ENCODE peak calls at places on chromosomes 7 and 10, in ten cellular contexts. One of them, this sample, is unnamed.

GRCh38 chr7:33089142-33089541 is 20.1 kb downstream of the RP9 start:
- DNase-seq in tibial nerve: no peak
- DNase-seq in choroid plexus epithelial cell: no peak
- DNase-seq in adrenal gland: no peak
- DNase-seq in HFF-Myc: no peak
- DNase-seq in fibroblast of lung: no peak
- DNase-seq in B cell: no peak
- DNase-seq in PC-9: no peak
- DNase-seq in omental fat pad: no peak
- DNase-seq in OCI-LY7: no peak
- DNase-seq in this sample: no peak

GRCh38 chr10:93993782-93994668 is at the start of gene PLCE1:
- DNase-seq in OCI-LY7: no peak
- DNase-seq in tibial nerve: no peak
- DNase-seq in B cell: peak; percentile 47
- DNase-seq in fibroblast of lung: peak; percentile 31
- DNase-seq in omental fat pad: no peak
- DNase-seq in choroid plexus epithelial cell: peak; percentile 34
- DNase-seq in PC-9: peak; percentile 65
- DNase-seq in HFF-Myc: no peak
- DNase-seq in adrenal gland: peak; percentile 55
- DNase-seq in this sample: no peak

GRCh38 chr10:84088626-84089025 is 50.7 kb upstream of the GHITM start:
- DNase-seq in adrenal gland: no peak
- DNase-seq in choroid plexus epithelial cell: no peak
- DNase-seq in HFF-Myc: no peak
- DNase-seq in tibial nerve: no peak
- DNase-seq in fibroblast of lung: no peak
- DNase-seq in PC-9: no peak
- DNase-seq in omental fat pad: no peak
- DNase-seq in B cell: no peak
- DNase-seq in OCI-LY7: no peak
- DNase-seq in this sample: no peak

GRCh38 chr10:10032991-10033390 is 984.7 kb upstream of the CELF2 start:
- DNase-seq in tibial nerve: no peak
- DNase-seq in omental fat pad: no peak
- DNase-seq in fibroblast of lung: no peak
- DNase-seq in B cell: no peak
- DNase-seq in OCI-LY7: no peak
- DNase-seq in adrenal gland: no peak
- DNase-seq in PC-9: no peak
- DNase-seq in HFF-Myc: no peak
- DNase-seq in choroid plexus epithelial cell: no peak
- DNase-seq in this sample: no peak

GRCh38 chr10:77532068-77532467 is 105.5 kb downstream of the KCNMA1 start:
- DNase-seq in B cell: no peak
- DNase-seq in adrenal gland: no peak
- DNase-seq in OCI-LY7: no peak
- DNase-seq in HFF-Myc: no peak
- DNase-seq in PC-9: no peak
- DNase-seq in fibroblast of lung: peak; percentile 86
- DNase-seq in choroid plexus epithelial cell: peak; percentile 38
- DNase-seq in tibial nerve: no peak
- DNase-seq in omental fat pad: no peak
- DNase-seq in this sample: no peak

GRCh38 chr7:29955799-29956476 is 33.7 kb downstream of the SCRN1 start:
- DNase-seq in OCI-LY7: peak; percentile 69
- DNase-seq in tibial nerve: no peak
- DNase-seq in choroid plexus epithelial cell: no peak
- DNase-seq in adrenal gland: no peak
- DNase-seq in omental fat pad: no peak
- DNase-seq in HFF-Myc: no peak
- DNase-seq in fibroblast of lung: no peak
- DNase-seq in PC-9: no peak
- DNase-seq in B cell: peak; percentile 63
- DNase-seq in this sample: peak; percentile 81

GRCh38 chr7:79403879-79404278 is 49.6 kb downstream of the MAGI2 start:
- DNase-seq in choroid plexus epithelial cell: no peak
- DNase-seq in B cell: no peak
- DNase-seq in OCI-LY7: no peak
- DNase-seq in tibial nerve: no peak
- DNase-seq in HFF-Myc: no peak
- DNase-seq in fibroblast of lung: no peak
- DNase-seq in omental fat pad: no peak
- DNase-seq in adrenal gland: no peak
- DNase-seq in PC-9: no peak
- DNase-seq in this sample: no peak

GRCh38 chr10:29377333-29377961 is 88.6 kb downstream of the LYZL1 start:
- DNase-seq in HFF-Myc: no peak
- DNase-seq in OCI-LY7: peak; percentile 29
- DNase-seq in choroid plexus epithelial cell: peak; percentile 62
- DNase-seq in fibroblast of lung: no peak
- DNase-seq in omental fat pad: no peak
- DNase-seq in B cell: no peak
- DNase-seq in adrenal gland: no peak
- DNase-seq in PC-9: no peak
- DNase-seq in tibial nerve: peak; percentile 25
- DNase-seq in this sample: no peak

GRCh38 chr10:127989481-127989964 is 82.6 kb downstream of the PTPRE start:
- DNase-seq in tibial nerve: no peak
- DNase-seq in choroid plexus epithelial cell: peak; percentile 69
- DNase-seq in PC-9: no peak
- DNase-seq in omental fat pad: no peak
- DNase-seq in fibroblast of lung: peak; percentile 68
- DNase-seq in adrenal gland: peak; percentile 42
- DNase-seq in OCI-LY7: no peak
- DNase-seq in HFF-Myc: no peak
- DNase-seq in B cell: no peak
- DNase-seq in this sample: no peak

GRCh38 chr10:30781571-30782542 is 152.3 kb upstream of the LYZL2 start:
- DNase-seq in tibial nerve: no peak
- DNase-seq in choroid plexus epithelial cell: no peak
- DNase-seq in OCI-LY7: no peak
- DNase-seq in omental fat pad: no peak
- DNase-seq in fibroblast of lung: no peak
- DNase-seq in HFF-Myc: peak; percentile 56
- DNase-seq in B cell: no peak
- DNase-seq in PC-9: no peak
- DNase-seq in adrenal gland: no peak
- DNase-seq in this sample: no peak

GRCh38 chr10:18738835-18739234 is 79.6 kb downstream of the ARL5B start:
- DNase-seq in B cell: no peak
- DNase-seq in fibroblast of lung: peak; percentile 80
- DNase-seq in choroid plexus epithelial cell: peak; percentile 4
- DNase-seq in adrenal gland: no peak
- DNase-seq in omental fat pad: no peak
- DNase-seq in OCI-LY7: no peak
- DNase-seq in tibial nerve: no peak
- DNase-seq in HFF-Myc: no peak
- DNase-seq in PC-9: no peak
- DNase-seq in this sample: no peak

DNA sequence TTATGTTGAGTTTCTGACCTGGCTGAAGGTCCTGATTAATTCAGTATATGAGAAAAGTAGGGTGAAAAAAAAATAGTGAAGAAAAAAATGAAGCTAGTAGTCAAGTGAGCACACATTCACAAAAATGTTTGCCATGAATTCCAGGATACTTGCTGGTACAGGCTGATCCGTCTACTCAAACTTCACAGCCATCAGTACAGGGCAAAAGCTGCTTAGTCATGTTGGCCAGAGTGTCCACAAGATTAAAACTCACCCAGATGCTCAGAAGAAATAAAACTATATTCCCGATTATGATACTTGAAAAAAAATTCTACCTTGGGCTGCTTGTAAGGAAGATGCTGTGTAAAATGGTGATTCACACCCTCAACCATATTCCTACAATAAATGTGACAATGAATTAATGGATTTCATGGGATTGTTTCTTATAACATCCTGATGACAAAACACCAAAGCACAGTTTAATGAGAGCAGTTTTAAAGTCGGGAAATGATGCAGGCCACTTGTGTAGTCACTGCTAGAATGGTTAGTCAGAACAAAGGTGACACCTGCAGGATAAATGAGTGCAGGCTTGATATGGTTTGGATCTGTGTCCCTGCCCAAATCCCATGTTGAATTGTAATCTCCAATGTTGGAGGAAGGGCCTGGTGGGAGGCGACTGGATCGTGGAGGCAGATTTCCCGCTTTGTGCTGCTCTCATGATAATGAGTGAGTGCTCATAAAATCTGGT is 49.2 kb upstream of the ANKRD1 start:
- DNase-seq in tibial nerve: no peak
- DNase-seq in OCI-LY7: no peak
- DNase-seq in HFF-Myc: no peak
- DNase-seq in B cell: no peak
- DNase-seq in fibroblast of lung: peak; percentile 83
- DNase-seq in choroid plexus epithelial cell: peak; percentile 78
- DNase-seq in omental fat pad: no peak
- DNase-seq in adrenal gland: no peak
- DNase-seq in PC-9: no peak
- DNase-seq in this sample: no peak
- TF ChIP-seq CTCF in tibial nerve: no peak
- TF ChIP-seq CTCF in OCI-LY7: no peak
- TF ChIP-seq CTCF in HFF-Myc: peak; percentile 19
- TF ChIP-seq CTCF in B cell: no peak
- TF ChIP-seq CTCF in fibroblast of lung: no peak
- TF ChIP-seq CTCF in choroid plexus epithelial cell: peak; percentile 34
- TF ChIP-seq CTCF in omental fat pad: no peak
- TF ChIP-seq CTCF in adrenal gland: no peak
- TF ChIP-seq CTCF in PC-9: no peak
- TF ChIP-seq CTCF in this sample: no peak

GRCh38 chr7:22995011-22995410 is 18.9 kb downstream of the HYCC1 start:
- DNase-seq in B cell: no peak
- DNase-seq in fibroblast of lung: no peak
- DNase-seq in HFF-Myc: no peak
- DNase-seq in tibial nerve: no peak
- DNase-seq in PC-9: no peak
- DNase-seq in adrenal gland: no peak
- DNase-seq in OCI-LY7: no peak
- DNase-seq in omental fat pad: no peak
- DNase-seq in choroid plexus epithelial cell: no peak
- DNase-seq in this sample: no peak
- TF ChIP-seq CTCF in B cell: no peak
- TF ChIP-seq CTCF in fibroblast of lung: no peak
- TF ChIP-seq CTCF in HFF-Myc: no peak
- TF ChIP-seq CTCF in tibial nerve: no peak
- TF ChIP-seq CTCF in PC-9: no peak
- TF ChIP-seq CTCF in adrenal gland: no peak
- TF ChIP-seq CTCF in OCI-LY7: no peak
- TF ChIP-seq CTCF in omental fat pad: no peak
- TF ChIP-seq CTCF in choroid plexus epithelial cell: no peak
- TF ChIP-seq CTCF in this sample: no peak

GRCh38 chr10:1420663-1421362 is 316.5 kb downstream of the ADARB2 start:
- DNase-seq in fibroblast of lung: no peak
- DNase-seq in PC-9: peak; percentile 35
- DNase-seq in omental fat pad: no peak
- DNase-seq in B cell: peak; percentile 72
- DNase-seq in tibial nerve: peak; percentile 30
- DNase-seq in HFF-Myc: no peak
- DNase-seq in adrenal gland: no peak
- DNase-seq in OCI-LY7: peak; percentile 91
- DNase-seq in choroid plexus epithelial cell: peak; percentile 15
- DNase-seq in this sample: no peak
- TF ChIP-seq CTCF in fibroblast of lung: no peak
- TF ChIP-seq CTCF in PC-9: peak; percentile 62
- TF ChIP-seq CTCF in omental fat pad: no peak
- TF ChIP-seq CTCF in B cell: peak; percentile 90
- TF ChIP-seq CTCF in tibial nerve: peak; percentile 48
- TF ChIP-seq CTCF in HFF-Myc: peak; percentile 21
- TF ChIP-seq CTCF in adrenal gland: peak; percentile 45
- TF ChIP-seq CTCF in OCI-LY7: peak; percentile 92
- TF ChIP-seq CTCF in choroid plexus epithelial cell: peak; percentile 32
- TF ChIP-seq CTCF in this sample: peak; percentile 38

GRCh38 chr7:82477733-82478515 is 34.3 kb upstream of the CACNA2D1 start:
- DNase-seq in adrenal gland: no peak
- DNase-seq in OCI-LY7: no peak
- DNase-seq in B cell: no peak
- DNase-seq in omental fat pad: no peak
- DNase-seq in fibroblast of lung: no peak
- DNase-seq in tibial nerve: no peak
- DNase-seq in choroid plexus epithelial cell: no peak
- DNase-seq in HFF-Myc: no peak
- DNase-seq in PC-9: no peak
- DNase-seq in this sample: no peak

DNA sequence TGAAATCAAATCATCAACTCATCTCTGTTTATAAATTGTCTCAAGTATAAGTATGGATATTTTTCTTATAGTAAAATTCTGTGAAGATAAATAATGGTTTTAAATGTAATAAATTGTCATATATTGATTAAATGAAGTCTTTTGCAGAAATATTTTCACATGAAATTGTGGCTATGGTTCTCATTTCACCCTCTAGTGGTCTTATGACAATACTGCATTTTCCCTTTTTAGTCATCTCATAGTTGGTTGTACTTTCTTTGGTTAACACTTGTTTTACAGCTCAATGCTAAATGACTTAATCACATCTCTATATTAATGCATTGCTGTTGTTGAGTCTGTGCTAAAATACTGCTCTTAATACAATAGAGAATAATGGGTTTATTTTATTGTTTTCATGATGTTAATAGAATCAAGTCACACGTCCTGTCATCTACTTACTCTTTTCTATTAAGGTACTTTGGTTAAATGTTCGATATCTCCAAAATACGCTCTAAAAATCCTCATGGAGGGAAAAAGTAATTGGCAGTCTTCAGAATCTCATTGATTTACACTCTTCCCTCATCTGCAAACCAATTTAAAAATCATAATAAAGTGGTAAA is 38.0 kb upstream of the CACNA2D1 start:
- DNase-seq in PC-9: no peak
- DNase-seq in adrenal gland: no peak
- DNase-seq in HFF-Myc: no peak
- DNase-seq in B cell: no peak
- DNase-seq in choroid plexus epithelial cell: peak; percentile 66
- DNase-seq in tibial nerve: no peak
- DNase-seq in omental fat pad: no peak
- DNase-seq in OCI-LY7: peak; percentile 13
- DNase-seq in fibroblast of lung: peak; percentile 17
- DNase-seq in this sample: no peak
- TF ChIP-seq CTCF in PC-9: peak; percentile 88
- TF ChIP-seq CTCF in adrenal gland: peak; percentile 80
- TF ChIP-seq CTCF in HFF-Myc: peak; percentile 43
- TF ChIP-seq CTCF in B cell: peak; percentile 55
- TF ChIP-seq CTCF in choroid plexus epithelial cell: peak; percentile 76
- TF ChIP-seq CTCF in tibial nerve: peak; percentile 56
- TF ChIP-seq CTCF in omental fat pad: no peak
- TF ChIP-seq CTCF in OCI-LY7: peak; percentile 82
- TF ChIP-seq CTCF in fibroblast of lung: peak; percentile 37
- TF ChIP-seq CTCF in this sample: peak; percentile 70

This sample was measured in CD14-positive monocyte.